ENCODE peak calls at places on chromosomes 6 and 20, in ten cellular contexts. One of them, this sample, is unnamed. For H3K4me1, the result is how much of the 10 kb centered on the place peaks cover.

GRCh38 chr20:1945134-1945618 is 48.7 kb downstream of the PDYN start:
- DNase-seq in iPS DF 6.9: no peak
- DNase-seq in esophagus muscularis mucosa: no peak
- DNase-seq in astrocyte: no peak
- DNase-seq in CD4-positive, CD25-positive, alpha-beta regulatory T cell: no peak
- DNase-seq in tibial artery: peak
- DNase-seq in OCI-LY7: no peak
- DNase-seq in psoas muscle: peak
- DNase-seq in esophagus squamous epithelium: no peak
- DNase-seq in left ventricle myocardium inferior: peak
- DNase-seq in this sample: no peak

GRCh38 chr20:3753098-3753497 is 14.5 kb downstream of the ADISSP start:
- DNase-seq in iPS DF 6.9: no peak
- DNase-seq in esophagus muscularis mucosa: no peak
- DNase-seq in astrocyte: peak
- DNase-seq in CD4-positive, CD25-positive, alpha-beta regulatory T cell: peak
- DNase-seq in tibial artery: no peak
- DNase-seq in OCI-LY7: peak
- DNase-seq in psoas muscle: no peak
- DNase-seq in esophagus squamous epithelium: no peak
- DNase-seq in left ventricle myocardium inferior: no peak
- DNase-seq in this sample: peak

GRCh38 chr6:156781882-156782631 is 4.9 kb downstream of the ARID1B start:
- DNase-seq in iPS DF 6.9: no peak
- DNase-seq in esophagus muscularis mucosa: no peak
- DNase-seq in astrocyte: no peak
- DNase-seq in CD4-positive, CD25-positive, alpha-beta regulatory T cell: no peak
- DNase-seq in tibial artery: no peak
- DNase-seq in OCI-LY7: no peak
- DNase-seq in psoas muscle: no peak
- DNase-seq in esophagus squamous epithelium: no peak
- DNase-seq in left ventricle myocardium inferior: no peak
- DNase-seq in this sample: no peak

GRCh38 chr6:37717836-37718251 is 20.2 kb upstream of the MDGA1 start:
- DNase-seq in iPS DF 6.9: no peak
- DNase-seq in esophagus muscularis mucosa: no peak
- DNase-seq in astrocyte: peak
- DNase-seq in CD4-positive, CD25-positive, alpha-beta regulatory T cell: no peak
- DNase-seq in tibial artery: no peak
- DNase-seq in OCI-LY7: no peak
- DNase-seq in psoas muscle: no peak
- DNase-seq in esophagus squamous epithelium: no peak
- DNase-seq in left ventricle myocardium inferior: no peak
- DNase-seq in this sample: no peak

GRCh38 chr20:23010096-23010495 is 25.0 kb upstream of the SSTR4 start:
- DNase-seq in iPS DF 6.9: no peak
- DNase-seq in esophagus muscularis mucosa: no peak
- DNase-seq in astrocyte: no peak
- DNase-seq in CD4-positive, CD25-positive, alpha-beta regulatory T cell: no peak
- DNase-seq in tibial artery: no peak
- DNase-seq in OCI-LY7: no peak
- DNase-seq in psoas muscle: no peak
- DNase-seq in esophagus squamous epithelium: no peak
- DNase-seq in left ventricle myocardium inferior: no peak
- DNase-seq in this sample: no peak

GRCh38 chr6:137904822-137905617 is 38.0 kb downstream of the TNFAIP3 start:
- DNase-seq in iPS DF 6.9: no peak
- DNase-seq in esophagus muscularis mucosa: no peak
- DNase-seq in astrocyte: peak
- DNase-seq in CD4-positive, CD25-positive, alpha-beta regulatory T cell: peak
- DNase-seq in tibial artery: no peak
- DNase-seq in OCI-LY7: peak
- DNase-seq in psoas muscle: no peak
- DNase-seq in esophagus squamous epithelium: no peak
- DNase-seq in left ventricle myocardium inferior: no peak
- DNase-seq in this sample: no peak

GRCh38 chr6:169890049-169890448 is 138.6 kb downstream of the ERMARD start:
- DNase-seq in iPS DF 6.9: no peak
- DNase-seq in esophagus muscularis mucosa: no peak
- DNase-seq in astrocyte: no peak
- DNase-seq in CD4-positive, CD25-positive, alpha-beta regulatory T cell: no peak
- DNase-seq in tibial artery: no peak
- DNase-seq in OCI-LY7: no peak
- DNase-seq in psoas muscle: no peak
- DNase-seq in esophagus squamous epithelium: no peak
- DNase-seq in left ventricle myocardium inferior: no peak
- DNase-seq in this sample: no peak

GRCh38 chr6:20877008-20877937 is 343.0 kb downstream of the CDKAL1 start:
- DNase-seq in iPS DF 6.9: no peak
- DNase-seq in esophagus muscularis mucosa: no peak
- DNase-seq in astrocyte: peak
- DNase-seq in CD4-positive, CD25-positive, alpha-beta regulatory T cell: no peak
- DNase-seq in tibial artery: peak
- DNase-seq in OCI-LY7: no peak
- DNase-seq in psoas muscle: peak
- DNase-seq in esophagus squamous epithelium: peak
- DNase-seq in left ventricle myocardium inferior: no peak
- DNase-seq in this sample: no peak

GRCh38 chr6:148223424-148223842 is 119.2 kb upstream of the SASH1 start:
- DNase-seq in iPS DF 6.9: no peak
- DNase-seq in esophagus muscularis mucosa: no peak
- DNase-seq in astrocyte: peak
- DNase-seq in CD4-positive, CD25-positive, alpha-beta regulatory T cell: no peak
- DNase-seq in tibial artery: no peak
- DNase-seq in OCI-LY7: no peak
- DNase-seq in psoas muscle: no peak
- DNase-seq in esophagus squamous epithelium: no peak
- DNase-seq in left ventricle myocardium inferior: no peak
- DNase-seq in this sample: no peak

GRCh38 chr20:63463400-63464288 is 8.8 kb downstream of the KCNQ2 start:
- DNase-seq in iPS DF 6.9: no peak
- DNase-seq in esophagus muscularis mucosa: no peak
- DNase-seq in astrocyte: no peak
- DNase-seq in CD4-positive, CD25-positive, alpha-beta regulatory T cell: no peak
- DNase-seq in tibial artery: no peak
- DNase-seq in OCI-LY7: no peak
- DNase-seq in psoas muscle: no peak
- DNase-seq in esophagus squamous epithelium: no peak
- DNase-seq in left ventricle myocardium inferior: no peak
- DNase-seq in this sample: no peak

GRCh38 chr20:57043669-57044268 is 222.7 kb downstream of the BMP7 start:
- DNase-seq in iPS DF 6.9: no peak
- DNase-seq in esophagus muscularis mucosa: no peak
- DNase-seq in astrocyte: no peak
- DNase-seq in CD4-positive, CD25-positive, alpha-beta regulatory T cell: no peak
- DNase-seq in tibial artery: no peak
- DNase-seq in OCI-LY7: no peak
- DNase-seq in psoas muscle: no peak
- DNase-seq in esophagus squamous epithelium: no peak
- DNase-seq in left ventricle myocardium inferior: no peak
- DNase-seq in this sample: no peak

DNA sequence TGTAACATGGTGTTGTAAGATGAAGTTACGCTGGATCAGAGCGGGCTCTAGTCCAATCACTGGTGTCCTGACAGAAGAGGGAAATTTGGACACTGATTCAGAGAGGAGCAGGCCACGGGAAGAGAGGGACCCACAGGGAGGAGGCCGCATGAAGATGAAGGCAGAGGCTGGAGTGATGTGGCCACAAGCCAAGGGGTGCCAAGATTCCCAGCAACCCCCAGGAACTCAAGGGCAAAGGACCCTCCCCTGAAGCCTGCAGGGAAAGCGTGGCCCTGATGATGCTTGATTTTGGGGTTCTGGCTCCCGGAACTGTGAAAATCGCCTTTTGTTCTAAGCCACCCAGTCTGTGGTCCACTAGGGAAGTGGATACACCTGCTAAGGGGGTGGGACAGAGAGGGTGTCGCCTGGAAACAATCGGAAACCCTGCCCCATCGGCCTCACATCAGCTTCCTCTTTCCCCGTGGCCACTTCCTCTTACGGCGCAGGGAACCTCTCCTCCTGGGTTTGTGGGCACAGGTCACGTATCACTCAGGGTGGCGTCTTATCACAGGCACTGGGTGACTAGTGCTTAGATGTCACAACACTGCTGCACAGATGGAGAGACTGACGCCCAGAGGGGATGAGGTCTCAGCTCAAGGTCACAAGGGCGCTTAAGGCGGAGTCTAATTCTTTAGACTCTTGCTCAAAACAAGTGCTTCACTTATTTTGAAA is 58.0 kb downstream of the SULF2 start:
- DNase-seq in iPS DF 6.9: no peak
- DNase-seq in esophagus muscularis mucosa: no peak
- DNase-seq in astrocyte: no peak
- DNase-seq in CD4-positive, CD25-positive, alpha-beta regulatory T cell: peak
- DNase-seq in tibial artery: peak
- DNase-seq in OCI-LY7: peak
- DNase-seq in psoas muscle: peak
- DNase-seq in esophagus squamous epithelium: peak
- DNase-seq in left ventricle myocardium inferior: peak
- DNase-seq in this sample: peak
- H3K4me1 ChIP-seq in iPS DF 6.9: under half
- H3K4me1 ChIP-seq in esophagus muscularis mucosa: under half
- H3K4me1 ChIP-seq in astrocyte: under half
- H3K4me1 ChIP-seq in CD4-positive, CD25-positive, alpha-beta regulatory T cell: under half
- H3K4me1 ChIP-seq in tibial artery: under half
- H3K4me1 ChIP-seq in OCI-LY7: under half
- H3K4me1 ChIP-seq in psoas muscle: under half
- H3K4me1 ChIP-seq in esophagus squamous epithelium: under half
- H3K4me1 ChIP-seq in left ventricle myocardium inferior: under half
- H3K4me1 ChIP-seq in this sample: under half

GRCh38 chr6:52496609-52497008 is 76.5 kb downstream of the EFHC1 start:
- DNase-seq in iPS DF 6.9: no peak
- DNase-seq in esophagus muscularis mucosa: no peak
- DNase-seq in astrocyte: no peak
- DNase-seq in CD4-positive, CD25-positive, alpha-beta regulatory T cell: no peak
- DNase-seq in tibial artery: no peak
- DNase-seq in OCI-LY7: peak
- DNase-seq in psoas muscle: no peak
- DNase-seq in esophagus squamous epithelium: no peak
- DNase-seq in left ventricle myocardium inferior: no peak
- DNase-seq in this sample: no peak
- H3K4me1 ChIP-seq in iPS DF 6.9: under half
- H3K4me1 ChIP-seq in esophagus muscularis mucosa: under half
- H3K4me1 ChIP-seq in astrocyte: under half
- H3K4me1 ChIP-seq in CD4-positive, CD25-positive, alpha-beta regulatory T cell: under half
- H3K4me1 ChIP-seq in tibial artery: under half
- H3K4me1 ChIP-seq in OCI-LY7: half or more
- H3K4me1 ChIP-seq in psoas muscle: under half
- H3K4me1 ChIP-seq in esophagus squamous epithelium: under half
- H3K4me1 ChIP-seq in left ventricle myocardium inferior: under half
- H3K4me1 ChIP-seq in this sample: under half

GRCh38 chr6:27644528-27644927 is 171.6 kb upstream of the ZNF184 start:
- DNase-seq in iPS DF 6.9: no peak
- DNase-seq in esophagus muscularis mucosa: no peak
- DNase-seq in astrocyte: no peak
- DNase-seq in CD4-positive, CD25-positive, alpha-beta regulatory T cell: no peak
- DNase-seq in tibial artery: no peak
- DNase-seq in OCI-LY7: no peak
- DNase-seq in psoas muscle: no peak
- DNase-seq in esophagus squamous epithelium: no peak
- DNase-seq in left ventricle myocardium inferior: no peak
- DNase-seq in this sample: no peak
- H3K4me1 ChIP-seq in iPS DF 6.9: under half
- H3K4me1 ChIP-seq in esophagus muscularis mucosa: under half
- H3K4me1 ChIP-seq in astrocyte: under half
- H3K4me1 ChIP-seq in CD4-positive, CD25-positive, alpha-beta regulatory T cell: under half
- H3K4me1 ChIP-seq in tibial artery: under half
- H3K4me1 ChIP-seq in OCI-LY7: under half
- H3K4me1 ChIP-seq in psoas muscle: under half
- H3K4me1 ChIP-seq in esophagus squamous epithelium: under half
- H3K4me1 ChIP-seq in left ventricle myocardium inferior: under half
- H3K4me1 ChIP-seq in this sample: under half

DNA sequence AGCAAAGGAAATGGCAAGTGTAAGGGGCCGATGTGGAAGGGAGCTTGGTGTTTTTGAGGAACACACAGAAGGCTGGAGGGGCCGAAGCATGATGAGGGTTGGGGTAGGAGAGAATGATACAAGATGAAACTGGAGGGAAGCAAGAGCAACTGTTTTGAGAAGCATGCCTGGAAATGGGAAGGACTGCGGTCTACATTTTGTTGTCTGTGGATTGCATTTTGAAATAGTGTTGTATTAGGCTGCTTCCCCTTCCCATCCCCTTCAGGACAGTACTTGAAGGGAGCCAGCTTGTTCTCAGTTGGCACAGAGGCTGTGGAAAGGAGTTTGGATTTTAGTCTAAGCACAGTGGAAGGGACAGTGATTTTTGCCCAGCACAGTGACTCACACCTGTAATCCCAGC is 2.2 kb downstream of the TM9SF4 start:
- DNase-seq in iPS DF 6.9: no peak
- DNase-seq in esophagus muscularis mucosa: no peak
- DNase-seq in astrocyte: no peak
- DNase-seq in CD4-positive, CD25-positive, alpha-beta regulatory T cell: no peak
- DNase-seq in tibial artery: no peak
- DNase-seq in OCI-LY7: no peak
- DNase-seq in psoas muscle: no peak
- DNase-seq in esophagus squamous epithelium: no peak
- DNase-seq in left ventricle myocardium inferior: no peak
- DNase-seq in this sample: no peak
- H3K4me1 ChIP-seq in iPS DF 6.9: under half
- H3K4me1 ChIP-seq in esophagus muscularis mucosa: half or more
- H3K4me1 ChIP-seq in astrocyte: under half
- H3K4me1 ChIP-seq in CD4-positive, CD25-positive, alpha-beta regulatory T cell: under half
- H3K4me1 ChIP-seq in tibial artery: under half
- H3K4me1 ChIP-seq in OCI-LY7: under half
- H3K4me1 ChIP-seq in psoas muscle: under half
- H3K4me1 ChIP-seq in esophagus squamous epithelium: under half
- H3K4me1 ChIP-seq in left ventricle myocardium inferior: half or more
- H3K4me1 ChIP-seq in this sample: under half

GRCh38 chr6:11378639-11379038 is 146.2 kb upstream of the NEDD9 start:
- DNase-seq in iPS DF 6.9: no peak
- DNase-seq in esophagus muscularis mucosa: no peak
- DNase-seq in astrocyte: no peak
- DNase-seq in CD4-positive, CD25-positive, alpha-beta regulatory T cell: no peak
- DNase-seq in tibial artery: no peak
- DNase-seq in OCI-LY7: no peak
- DNase-seq in psoas muscle: no peak
- DNase-seq in esophagus squamous epithelium: no peak
- DNase-seq in left ventricle myocardium inferior: no peak
- DNase-seq in this sample: no peak
- H3K4me1 ChIP-seq in iPS DF 6.9: under half
- H3K4me1 ChIP-seq in esophagus muscularis mucosa: under half
- H3K4me1 ChIP-seq in astrocyte: under half
- H3K4me1 ChIP-seq in CD4-positive, CD25-positive, alpha-beta regulatory T cell: half or more
- H3K4me1 ChIP-seq in tibial artery: under half
- H3K4me1 ChIP-seq in OCI-LY7: under half
- H3K4me1 ChIP-seq in psoas muscle: under half
- H3K4me1 ChIP-seq in esophagus squamous epithelium: under half
- H3K4me1 ChIP-seq in left ventricle myocardium inferior: under half
- H3K4me1 ChIP-seq in this sample: under half

This sample was measured in testis.